ENCODE peak calls at places on chromosomes 1 and 21, in five cellular contexts. M is CD4-positive, alpha-beta memory T cell; I is body of pancreas; J is right lobe of liver; Q is uterus. Y is an unnamed sample.
A peak's percentile ranks its signal among the peaks of the same experiment; 100 is the strongest.

GRCh38 chr1:74161494-74161893 is 36.5 kb downstream of the LRRIQ3 start:
- DNase-seq in J (no peak), Q (no peak), I (no peak), M (no peak), Y (no peak)

GRCh38 chr1:175472464-175472863 is 270.9 kb downstream of the TNR start:
- DNase-seq in J (no peak), M (no peak), Q (no peak), I (no peak), Y (no peak)

GRCh38 chr1:167750641-167751040 is 28.9 kb downstream of the MPZL1 start:
- DNase-seq in Q (no peak), J (no peak), I (no peak), M (no peak), Y (no peak)

GRCh38 chr1:161382214-161383019 is 14.7 kb upstream of the CFAP126 start:
- DNase-seq in M (peak; percentile 58), J (no peak), Q (peak; percentile 26), I (no peak), Y (peak; percentile 79)

GRCh38 chr1:36176151-36176949 is 20.4 kb downstream of the MAP7D1 start:
- DNase-seq in M (no peak), Q (no peak), I (no peak), J (no peak), Y (no peak)

GRCh38 chr1:163561570-163562295 is 240.0 kb downstream of the NUF2 start:
- DNase-seq in I (no peak), Q (no peak), J (no peak), M (no peak), Y (no peak)

GRCh38 chr1:158972841-158973240 is 36.9 kb upstream of the IFI16 start:
- DNase-seq in M (peak; percentile 4), J (no peak), I (no peak), Q (no peak), Y (no peak)

GRCh38 chr1:45141247-45142003 is 65.0 kb downstream of the ZSWIM5 start:
- DNase-seq in Q (no peak), I (no peak), M (no peak), J (no peak), Y (no peak)

GRCh38 chr1:118143828-118144227 is 41.2 kb downstream of the SPAG17 start:
- DNase-seq in Q (no peak), M (no peak), I (peak; percentile 36), J (no peak), Y (no peak)

GRCh38 chr1:185998391-185998790 is 264.2 kb downstream of the HMCN1 start:
- DNase-seq in M (no peak), Q (no peak), I (no peak), J (no peak), Y (no peak)

GRCh38 chr1:204357551-204357950 is 2.2 kb downstream of the PLEKHA6 start:
- DNase-seq in I (no peak), J (no peak), Q (no peak), M (no peak), Y (no peak)

GRCh38 chr1:151167116-151167515 is 1.2 kb downstream of the SCNM1 start:
- DNase-seq in M (no peak), Q (no peak), J (no peak), I (no peak), Y (no peak)

GRCh38 chr1:217149791-217150190 is 426.6 kb upstream of the ESRRG start:
- DNase-seq in Q (no peak), J (no peak), M (no peak), I (no peak), Y (no peak)

GRCh38 chr1:186722711-186723309 is 42.6 kb upstream of the PTGS2 start:
- DNase-seq in M (no peak), Q (peak; percentile 18), J (no peak), I (no peak), Y (peak; percentile 73)

GRCh38 chr1:11730429-11730861 is 5.5 kb upstream of the AGTRAP start:
- DNase-seq in I (no peak), Q (peak; percentile 42), M (peak; percentile 49), J (no peak), Y (no peak)

GRCh38 chr1:202237052-202237451 is 43.5 kb downstream of the LGR6 start:
- DNase-seq in Q (no peak), M (no peak), I (no peak), J (peak; percentile 49), Y (peak; percentile 9)

GRCh38 chr1:17011439-17012307 is at the start of gene ATP13A2:
- DNase-seq in M (peak; percentile 83), J (peak; percentile 88), Q (peak; percentile 61), I (peak; percentile 84), Y (peak; percentile 43)

GRCh38 chr1:52769346-52770033 is 43.2 kb downstream of the ZYG11B start:
- DNase-seq in M (no peak), J (no peak), I (no peak), Q (no peak), Y (no peak)

GRCh38 chr1:210882414-210883221 is 251.3 kb downstream of the KCNH1 start:
- DNase-seq in M (no peak), J (no peak), I (no peak), Q (no peak), Y (peak; percentile 3)

GRCh38 chr1:180173952-180174351 is 19.3 kb downstream of the QSOX1 start:
- DNase-seq in I (peak; percentile 74), J (no peak), Q (peak; percentile 75), M (no peak), Y (no peak)

GRCh38 chr1:172482044-172482443 is 38.2 kb upstream of the PIGC start:
- DNase-seq in I (no peak), J (no peak), Q (no peak), M (no peak), Y (no peak)

GRCh38 chr1:165075725-165076370 is 280.7 kb downstream of the LMX1A start:
- DNase-seq in Q (no peak), M (no peak), I (peak; percentile 26), J (no peak), Y (peak; percentile 16)

GRCh38 chr1:81823082-81823481 is 22.3 kb downstream of the ADGRL2 start:
- DNase-seq in Q (no peak), J (no peak), I (no peak), M (no peak), Y (no peak)

GRCh38 chr1:107536266-107536665 is 395.4 kb downstream of the NTNG1 start:
- DNase-seq in Q (no peak), I (no peak), J (no peak), M (no peak), Y (no peak)

GRCh38 chr1:63951076-63951946 is 177.5 kb downstream of the ROR1 start:
- DNase-seq in Q (no peak), M (no peak), J (no peak), I (no peak), Y (peak; percentile 87)

GRCh38 chr1:30088594-30089556 is 634.5 kb downstream of the MATN1 start:
- DNase-seq in J (no peak), M (no peak), Q (no peak), I (no peak), Y (no peak)

GRCh38 chr1:162976628-162977027 is 92.5 kb upstream of the RGS4 start:
- DNase-seq in I (no peak), J (no peak), Q (no peak), M (no peak), Y (no peak)

GRCh38 chr1:211135342-211135950 is 1.5 kb upstream of the KCNH1 start:
- DNase-seq in Q (no peak), M (peak; percentile 17), I (no peak), J (no peak), Y (peak; percentile 9)

GRCh38 chr1:150970818-150971582 is 3.6 kb downstream of the CERS2 start:
- DNase-seq in J (peak; percentile 91), I (peak; percentile 83), M (no peak), Q (peak; percentile 78), Y (no peak)

GRCh38 chr1:9852410-9853301 is 28.9 kb upstream of the CLSTN1 start:
- DNase-seq in M (no peak), J (no peak), I (no peak), Q (peak; percentile 50), Y (peak; percentile 54)
- H3K27ac ChIP-seq in M (no peak overlapping the region), J (no peak overlapping the region), I (no peak overlapping the region), Q (peak overlapping the region; percentile 51), Y (no peak overlapping the region)

GRCh38 chr21:45576838-45577737 is 34.8 kb upstream of the SLC19A1 start:
- DNase-seq in J (peak; percentile 30), M (no peak), Q (no peak), I (no peak), Y (no peak)
- H3K27ac ChIP-seq in J (no peak overlapping the region), M (no peak overlapping the region), Q (no peak overlapping the region), I (no peak overlapping the region), Y (no peak overlapping the region)

DNA sequence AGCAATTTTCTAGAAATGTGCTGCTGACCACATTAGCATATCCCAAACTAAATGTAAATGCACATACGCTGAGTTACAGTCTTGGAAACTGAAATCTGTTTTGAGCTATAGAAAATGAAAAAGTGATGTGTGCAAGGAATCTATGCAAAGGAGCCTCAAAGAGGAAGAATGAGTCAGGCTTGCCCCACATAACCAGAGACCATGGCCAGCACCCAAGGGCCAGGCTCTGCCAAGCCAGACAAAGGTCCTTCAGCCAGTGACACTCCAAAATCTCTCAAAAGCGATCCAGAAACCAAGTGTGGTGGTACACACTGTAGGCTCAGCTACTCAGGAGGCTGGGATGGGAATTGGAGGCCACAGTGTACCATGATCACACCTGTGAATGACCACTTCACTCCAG is 195.2 kb downstream of the TOMM20 start:
- DNase-seq in J (peak; percentile 86), I (peak; percentile 11), M (no peak), Q (no peak), Y (peak; percentile 43)
- H3K27ac ChIP-seq in J (peak overlapping the region; percentile 16), I (no peak overlapping the region), M (no peak overlapping the region), Q (no peak overlapping the region), Y (no peak overlapping the region)

GRCh38 chr1:245680395-245680794 is 525.6 kb downstream of the KIF26B start:
- DNase-seq in M (no peak), J (no peak), I (no peak), Q (no peak), Y (no peak)

GRCh38 chr1:245679796-245680195 is 525.0 kb downstream of the KIF26B start:
- DNase-seq in I (no peak), J (no peak), Q (no peak), M (no peak), Y (no peak)

GRCh38 chr1:245678866-245679411 is 524.2 kb downstream of the KIF26B start:
- DNase-seq in Q (no peak), J (no peak), I (no peak), M (no peak), Y (no peak)

GRCh38 chr1:245673920-245674414 is 519.2 kb downstream of the KIF26B start:
- DNase-seq in Q (no peak), I (no peak), M (no peak), J (no peak), Y (no peak)

DNA sequence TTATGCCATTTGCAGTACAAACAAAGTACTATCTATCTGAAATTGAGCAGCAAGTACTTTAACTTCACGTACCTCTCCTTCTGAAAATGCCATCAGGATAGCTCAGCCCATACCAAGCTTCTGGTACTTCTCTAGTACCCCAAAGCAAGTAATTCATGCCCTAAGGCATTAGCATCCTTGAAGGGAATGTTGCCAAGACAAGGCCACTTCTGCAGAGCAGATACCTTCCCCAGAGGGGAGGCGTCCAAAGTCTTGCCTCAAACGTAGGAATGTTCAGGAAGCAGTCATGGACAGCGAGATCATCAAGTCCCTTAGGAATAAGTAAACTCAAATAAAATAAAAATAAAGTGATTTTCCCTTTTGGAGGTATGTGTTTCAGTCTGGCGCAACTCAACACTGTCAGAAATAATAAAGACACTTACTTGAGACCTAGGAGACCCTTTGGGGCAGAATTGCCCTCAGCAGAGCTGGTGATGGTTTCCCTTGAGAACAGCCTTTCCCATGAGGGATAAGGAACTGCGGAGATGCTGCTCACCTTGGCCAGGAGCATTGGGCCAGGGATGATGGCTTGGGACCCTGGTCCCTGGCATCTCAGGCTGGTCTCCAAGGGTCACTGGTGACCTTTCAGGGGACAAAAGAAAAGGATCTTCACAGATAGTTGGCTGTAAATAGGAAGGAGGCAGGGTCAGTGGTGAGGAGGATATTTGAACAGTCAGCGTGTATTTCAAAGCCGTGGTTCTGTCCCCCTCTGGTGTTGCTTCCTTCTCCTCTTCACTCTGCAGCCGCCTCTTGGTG is 522.9 kb downstream of the KIF26B start:
- DNase-seq in I (no peak), J (no peak), M (no peak), Q (no peak), Y (no peak)
- H3K27ac ChIP-seq in I (no peak overlapping the region), J (no peak overlapping the region), M (no peak overlapping the region), Q (no peak overlapping the region), Y (no peak overlapping the region)

GRCh38 chr1:6594977-6595740 is 7.5 kb downstream of the KLHL21 start:
- DNase-seq in M (no peak), Q (no peak), J (no peak), I (no peak), Y (no peak)
- H3K27ac ChIP-seq in M (no peak overlapping the region), Q (no peak overlapping the region), J (no peak overlapping the region), I (no peak overlapping the region), Y (no peak overlapping the region)